ENCODE peak calls at places on chromosome 3, in nine cellular contexts. W, Y, Q, U, N, R, P, M and L are unnamed samples.

GRCh38 chr3:4994823-4995499 is 15.7 kb downstream of the BHLHE40 start:
- DNase-seq in N (no peak), M (peak; percentile 74), W (peak; percentile 70), R (no peak), Q (peak; percentile 92), P (no peak), U (peak; percentile 90), Y (peak; percentile 99), L (no peak)

GRCh38 chr3:121894191-121894990 is at the start of gene SLC15A2:
- DNase-seq in Y (no peak), P (no peak), W (no peak), R (no peak), Q (peak; percentile 11), U (no peak), N (no peak), M (no peak), L (no peak)

GRCh38 chr3:58617338-58617761 is 40.2 kb upstream of the FAM107A start:
- DNase-seq in Y (no peak), W (no peak), R (no peak), P (no peak), N (no peak), U (peak; percentile 83), M (peak; percentile 92), Q (no peak), L (no peak)

GRCh38 chr3:188931531-188931930 is 240.2 kb upstream of the TPRG1 start:
- DNase-seq in U (no peak), Y (no peak), N (no peak), W (no peak), R (no peak), P (no peak), M (no peak), Q (no peak), L (no peak)

GRCh38 chr3:152399374-152399773 is 130.6 kb downstream of the MBNL1 start:
- DNase-seq in W (peak; percentile 33), M (peak; percentile 61), P (no peak), Y (peak; percentile 87), Q (no peak), U (no peak), R (no peak), N (no peak), L (no peak)

GRCh38 chr3:177881330-177881729 is 654.9 kb upstream of the KCNMB2 start:
- DNase-seq in R (no peak), Q (no peak), N (no peak), W (no peak), P (no peak), Y (no peak), U (no peak), M (no peak), L (no peak)

GRCh38 chr3:188947401-188947982 is 224.3 kb upstream of the TPRG1 start:
- DNase-seq in N (no peak), W (peak; percentile 94), Y (peak; percentile 90), P (peak; percentile 98), R (peak; percentile 67), U (peak; percentile 95), M (peak; percentile 87), Q (peak; percentile 82), L (no peak)

GRCh38 chr3:60079076-60079475 is 1029.3 kb upstream of the CFAP20DC start:
- DNase-seq in U (no peak), R (no peak), N (peak; percentile 13), P (no peak), W (no peak), Q (peak; percentile 11), M (no peak), Y (no peak), L (no peak)

GRCh38 chr3:97793415-97794019 is 28.3 kb upstream of the CRYBG3 start:
- DNase-seq in W (peak; percentile 22), P (peak; percentile 16), M (peak; percentile 75), Q (no peak), U (no peak), Y (peak; percentile 65), R (no peak), N (peak; percentile 13), L (no peak)